ENCODE peak calls at places on chromosome 20, in five cellular contexts. R, X, P, G and V are unnamed samples.
A peak's percentile ranks its signal among the peaks of the same experiment; 100 is the strongest.

GRCh38 chr20:33490023-33490933 is at the start of gene CBFA2T2:
- DNase-seq in R (peak; percentile 76), X (no peak), P (peak; percentile 67), G (peak; percentile 44), V (peak; percentile 67)

GRCh38 chr20:25077610-25078169 is 4.3 kb downstream of the VSX1 start:
- DNase-seq in R (peak; percentile 37), X (peak; percentile 75), P (peak; percentile 33), G (no peak), V (peak; percentile 33)

GRCh38 chr20:3156811-3157619 is 2.6 kb downstream of the FASTKD5 start:
- DNase-seq in R (peak; percentile 18), X (no peak), P (peak; percentile 36), G (no peak), V (no peak)

GRCh38 chr20:13017883-13018535 is 9.2 kb downstream of the SPTLC3 start:
- DNase-seq in R (no peak), X (no peak), P (no peak), G (peak; percentile 95), V (no peak)

GRCh38 chr20:32828029-32828666 is 8.4 kb downstream of the MAPRE1 start:
- DNase-seq in R (no peak), X (no peak), P (peak; percentile 47), G (peak; percentile 41), V (no peak)

GRCh38 chr20:22686097-22686496 is 101.7 kb upstream of the FOXA2 start:
- DNase-seq in R (peak; percentile 77), X (peak; percentile 92), P (peak; percentile 82), G (peak; percentile 82), V (peak; percentile 56)

GRCh38 chr20:20869161-20869560 is 156.7 kb upstream of the RALGAPA2 start:
- DNase-seq in R (no peak), X (no peak), P (no peak), G (no peak), V (no peak)

GRCh38 chr20:40741507-40742106 is 52.6 kb upstream of the MAFB start:
- DNase-seq in R (peak; percentile 61), X (peak; percentile 90), P (peak; percentile 58), G (peak; percentile 59), V (peak; percentile 45)

GRCh38 chr20:31681128-31681727 is 41.4 kb downstream of the BCL2L1 start:
- DNase-seq in R (no peak), X (no peak), P (no peak), G (no peak), V (no peak)

GRCh38 chr20:37490670-37491350 is 30.2 kb upstream of the NNAT start:
- DNase-seq in R (no peak), X (peak; percentile 30), P (no peak), G (no peak), V (no peak)

GRCh38 chr20:56443654-56444540 is 24.5 kb upstream of the RTF2 start:
- DNase-seq in R (peak; percentile 77), X (peak; percentile 45), P (peak; percentile 60), G (no peak), V (no peak)

GRCh38 chr20:62458256-62459251 is 17.2 kb downstream of the GATA5 start:
- DNase-seq in R (no peak), X (no peak), P (no peak), G (no peak), V (no peak)

GRCh38 chr20:2527762-2528161 is 8.6 kb upstream of the TMC2 start:
- DNase-seq in R (no peak), X (no peak), P (no peak), G (no peak), V (no peak)

GRCh38 chr20:49562341-49563014 is 5.5 kb downstream of the PTGIS start:
- DNase-seq in R (peak; percentile 90), X (peak; percentile 90), P (no peak), G (peak; percentile 74), V (peak; percentile 86)

GRCh38 chr20:24079661-24080412 is 91.3 kb upstream of the GGTLC1 start:
- DNase-seq in R (no peak), X (no peak), P (peak; percentile 59), G (no peak), V (no peak)

GRCh38 chr20:33731693-33732165 is at the start of gene ZNF341:
- DNase-seq in R (peak; percentile 93), X (peak; percentile 96), P (peak; percentile 81), G (peak; percentile 84), V (no peak)

GRCh38 chr20:54070187-54070987 is at the start of gene BCAS1:
- DNase-seq in R (no peak), X (no peak), P (no peak), G (peak; percentile 43), V (no peak)

GRCh38 chr20:35902545-35902941 is 51.8 kb downstream of the SCAND1 start:
- DNase-seq in R (no peak), X (no peak), P (peak; percentile 78), G (no peak), V (no peak)

GRCh38 chr20:49541733-49542513 is 26.0 kb downstream of the PTGIS start:
- DNase-seq in R (peak; percentile 82), X (peak; percentile 92), P (peak; percentile 70), G (peak; percentile 92), V (peak; percentile 66)

GRCh38 chr20:4922186-4922585 is 79.1 kb downstream of the SLC23A2 start:
- DNase-seq in R (no peak), X (no peak), P (no peak), G (no peak), V (no peak)

GRCh38 chr20:22268675-22269074 is 315.7 kb downstream of the FOXA2 start:
- DNase-seq in R (no peak), X (no peak), P (no peak), G (no peak), V (no peak)

GRCh38 chr20:46156065-46156464 is 38.0 kb downstream of the CD40 start:
- DNase-seq in R (no peak), X (peak; percentile 67), P (no peak), G (no peak), V (no peak)

GRCh38 chr20:63920226-63920625 is 25.3 kb downstream of the DNAJC5 start:
- DNase-seq in R (no peak), X (no peak), P (no peak), G (no peak), V (no peak)

GRCh38 chr20:51389543-51389924 is 153.0 kb downstream of the NFATC2 start:
- DNase-seq in R (no peak), X (no peak), P (no peak), G (no peak), V (no peak)

GRCh38 chr20:4038047-4038459 is 22.7 kb upstream of the RNF24 start:
- DNase-seq in R (peak; percentile 85), X (peak; percentile 77), P (peak; percentile 58), G (peak; percentile 35), V (peak; percentile 87)

GRCh38 chr20:48433178-48433577 is 394.6 kb downstream of the PREX1 start:
- DNase-seq in R (no peak), X (no peak), P (no peak), G (no peak), V (no peak)

GRCh38 chr20:3461191-3461874 is 9.5 kb upstream of the ATRN start:
- DNase-seq in R (peak; percentile 53), X (peak; percentile 79), P (no peak), G (no peak), V (peak; percentile 5)

GRCh38 chr20:57677323-57677982 is 32.4 kb downstream of the PMEPA1 start:
- DNase-seq in R (no peak), X (no peak), P (no peak), G (no peak), V (no peak)

GRCh38 chr20:63015665-63016361 is 9.0 kb upstream of the BHLHE23 start:
- DNase-seq in R (no peak), X (no peak), P (no peak), G (no peak), V (no peak)

GRCh38 chr20:57420571-57421257 is 29.5 kb downstream of the RBM38 start:
- DNase-seq in R (no peak), X (no peak), P (no peak), G (no peak), V (no peak)

GRCh38 chr20:18902181-18902725 is 88.7 kb downstream of the SCP2D1 start:
- DNase-seq in R (no peak), X (no peak), P (peak; percentile 17), G (peak; percentile 48), V (no peak)

GRCh38 chr20:3821996-3822395 is 1.6 kb downstream of the AP5S1 start:
- DNase-seq in R (no peak), X (no peak), P (no peak), G (no peak), V (no peak)

GRCh38 chr20:58706150-58706892 is 13.7 kb downstream of the NPEPL1 start:
- DNase-seq in R (no peak), X (peak; percentile 41), P (no peak), G (no peak), V (no peak)
- H3K4me3 ChIP-seq in R (no peak overlapping the region), X (no peak overlapping the region), P (no peak overlapping the region), G (no peak overlapping the region), V (no peak overlapping the region)

GRCh38 chr20:419556-420168 is 11.6 kb downstream of the RBCK1 start:
- DNase-seq in R (no peak), X (no peak), P (no peak), G (no peak), V (no peak)
- TF ChIP-seq CTCF in R (no peak), X (no peak), P (no peak), G (no peak), V (no peak)

DNA sequence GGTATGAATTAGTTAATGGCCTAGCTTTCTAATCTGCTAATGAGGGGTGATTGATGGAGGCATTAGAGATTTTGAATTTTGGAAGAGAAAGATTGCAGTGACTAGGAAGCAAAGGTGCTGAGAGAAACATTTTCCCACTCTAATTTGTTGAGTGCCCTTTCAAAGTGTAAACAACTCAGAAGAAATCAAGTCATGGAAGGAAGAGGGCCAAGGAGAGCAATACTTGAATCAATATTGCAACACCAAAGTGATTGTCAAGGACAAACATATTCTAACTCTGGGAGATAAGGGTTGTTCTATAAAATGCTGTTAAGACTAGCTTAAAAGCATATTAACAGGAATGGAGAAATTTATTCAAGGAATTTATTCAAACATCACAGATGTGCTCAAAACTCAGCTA is 182.7 kb upstream of the FERMT1 start:
- DNase-seq in R (no peak), X (no peak), P (no peak), G (no peak), V (no peak)
- H3K4me3 ChIP-seq in R (no peak overlapping the region), X (no peak overlapping the region), P (no peak overlapping the region), G (no peak overlapping the region), V (no peak overlapping the region)

DNA sequence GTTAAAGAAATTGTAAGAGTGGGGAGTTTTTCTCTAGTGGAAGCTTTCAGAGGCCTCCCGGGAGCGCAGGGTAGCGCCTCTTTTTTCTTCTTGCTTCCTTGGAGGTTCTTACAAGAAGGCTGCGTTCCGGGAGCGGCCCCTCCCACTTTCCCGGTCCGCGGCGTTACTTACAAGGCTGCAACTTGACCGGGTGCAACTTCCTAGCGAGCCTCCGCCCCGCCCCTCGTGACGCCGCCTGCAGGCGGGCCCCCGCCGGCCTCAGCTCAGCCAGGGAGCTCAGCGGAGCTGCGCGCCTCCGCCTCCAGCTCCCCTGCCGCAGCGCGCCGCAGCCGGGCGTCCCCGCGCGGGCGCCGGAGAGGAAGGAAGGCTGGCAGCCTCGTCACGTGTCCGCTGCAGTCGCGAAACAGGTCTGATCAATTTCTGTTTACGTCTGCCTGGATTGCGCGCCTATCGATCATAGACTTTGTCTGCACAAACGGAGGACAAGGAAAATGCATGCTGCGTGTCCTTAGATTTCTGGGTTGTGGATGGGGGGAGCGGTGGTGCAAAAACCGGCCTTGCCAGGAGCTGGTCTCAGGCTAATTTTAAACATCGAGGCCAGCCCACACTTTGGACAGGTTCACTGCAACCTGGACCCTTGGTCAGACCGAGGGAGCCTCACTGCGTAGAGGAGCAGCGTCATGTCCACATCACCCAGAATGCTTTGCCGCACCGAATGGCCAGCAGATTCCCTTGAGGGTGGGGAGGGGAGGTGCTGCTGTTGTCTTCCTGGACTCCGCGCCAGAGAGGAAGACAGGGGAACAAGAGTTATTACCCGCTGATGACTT is at the start of the genes FAM217B and PPP1R3D:
- DNase-seq in R (peak; percentile 98), X (peak; percentile 98), P (peak; percentile 99), G (peak; percentile 96), V (peak; percentile 98)
- TF ChIP-seq CTCF in R (no peak), X (peak; percentile 31), P (no peak), G (no peak), V (no peak)